ENCODE peak calls at places on chromosomes 13 and 19, in five cellular contexts. H, N, Z, X and K are unnamed samples. For H3K4me1, the result is how much of the 10 kb centered on the place peaks cover.

GRCh38 chr13:112911285-112911701 is 57.7 kb upstream of the MCF2L start:
- DNase-seq in H (no peak), Z (no peak), N (no peak), X (no peak), K (no peak)

GRCh38 chr13:97810152-97810551 is 143.3 kb upstream of the IPO5 start:
- DNase-seq in Z (peak), N (peak), X (peak), H (peak), K (no peak)

GRCh38 chr13:90997951-90998350 is 349.5 kb upstream of the MIR17HG start:
- DNase-seq in Z (no peak), H (no peak), N (no peak), X (no peak), K (no peak)

GRCh38 chr13:25177636-25178035 is 5.5 kb upstream of the AMER2 start:
- DNase-seq in Z (no peak), H (no peak), X (no peak), N (no peak), K (no peak)

GRCh38 chr13:82963466-82963865 is 918.8 kb downstream of the SLITRK1 start:
- DNase-seq in N (peak), Z (peak), X (no peak), H (no peak), K (peak)

GRCh38 chr19:54473071-54473941 is at the start of gene CDC42EP5:
- DNase-seq in H (no peak), N (peak), X (peak), Z (peak), K (peak)

GRCh38 chr19:6234527-6234926 is 45.2 kb downstream of the MLLT1 start:
- DNase-seq in X (peak), Z (no peak), N (peak), H (no peak), K (no peak)

GRCh38 chr13:23612182-23612581 is 42.0 kb downstream of the TNFRSF19 start:
- DNase-seq in Z (no peak), H (no peak), N (no peak), X (no peak), K (no peak)

GRCh38 chr19:50162988-50163387 is at the start of gene IZUMO2:
- DNase-seq in H (no peak), N (no peak), X (no peak), Z (no peak), K (no peak)

GRCh38 chr19:38877781-38878574 is at the start of gene RINL:
- DNase-seq in Z (peak), X (no peak), H (no peak), N (no peak), K (no peak)

GRCh38 chr19:37931941-37932655 is 25.1 kb downstream of the SIPA1L3 start:
- DNase-seq in H (peak), X (peak), N (peak), Z (peak), K (peak)

GRCh38 chr19:11673608-11674041 is 65.1 kb downstream of the ZNF823 start:
- DNase-seq in X (peak), H (peak), N (peak), Z (peak), K (peak)

GRCh38 chr13:41216160-41216559 is 21.8 kb upstream of the KBTBD7 start:
- DNase-seq in H (peak), Z (peak), N (peak), X (peak), K (peak)

GRCh38 chr19:2411709-2412108 is 15.7 kb downstream of the TIMM13 start:
- DNase-seq in N (no peak), X (no peak), Z (no peak), H (no peak), K (no peak)

GRCh38 chr13:108606424-108606823 is 23.0 kb upstream of the MYO16 start:
- DNase-seq in N (no peak), H (no peak), X (no peak), Z (no peak), K (no peak)

GRCh38 chr13:45595968-45596367 is 19.6 kb downstream of the ERICH6B start:
- DNase-seq in X (peak), N (no peak), Z (no peak), H (no peak), K (no peak)

GRCh38 chr13:75830842-75831241 is 194.7 kb downstream of the LMO7 start:
- DNase-seq in H (peak), Z (no peak), X (peak), N (peak), K (peak)

GRCh38 chr13:51208707-51209106 is 13.5 kb upstream of the FAM124A start:
- DNase-seq in X (no peak), N (no peak), Z (no peak), H (no peak), K (no peak)

GRCh38 chr19:44850641-44851109 is 4.6 kb downstream of the NECTIN2 start:
- DNase-seq in X (no peak), N (no peak), H (no peak), Z (peak), K (no peak)

GRCh38 chr13:37229931-37230330 is 124.5 kb upstream of the CSNK1A1L start:
- DNase-seq in H (no peak), X (no peak), Z (no peak), N (no peak), K (no peak)

GRCh38 chr13:33228645-33229445 is 56.7 kb downstream of the STARD13 start:
- DNase-seq in X (peak), N (peak), Z (peak), H (peak), K (peak)

GRCh38 chr19:6161271-6161850 is 25.9 kb downstream of the ACSBG2 start:
- DNase-seq in Z (peak), N (no peak), H (peak), X (peak), K (no peak)

GRCh38 chr19:55070755-55071502 is 4.7 kb upstream of the EPS8L1 start:
- DNase-seq in X (peak), N (peak), Z (no peak), H (peak), K (peak)

GRCh38 chr19:1262687-1263123 is 6.4 kb upstream of the CIRBP start:
- DNase-seq in X (no peak), H (no peak), N (no peak), Z (no peak), K (no peak)

GRCh38 chr13:92355213-92355612 is 871.4 kb upstream of the GPC6 start:
- DNase-seq in Z (no peak), H (peak), N (peak), X (no peak), K (peak)

GRCh38 chr13:35763805-35764170 is 287.3 kb upstream of the MAB21L1 start:
- DNase-seq in X (no peak), Z (no peak), N (no peak), H (no peak), K (no peak)

GRCh38 chr13:32905063-32905863 is 111.0 kb upstream of the KL start:
- DNase-seq in N (peak), H (peak), X (peak), Z (no peak), K (peak)

GRCh38 chr13:30847697-30848307 is 58.3 kb upstream of the MEDAG start:
- DNase-seq in X (peak), N (peak), H (no peak), Z (no peak), K (peak)

GRCh38 chr13:77416666-77417212 is 89.8 kb upstream of the MYCBP2 start:
- DNase-seq in H (no peak), Z (no peak), N (no peak), X (no peak), K (no peak)

GRCh38 chr13:73230714-73231113 is 171.9 kb downstream of the KLF5 start:
- DNase-seq in N (no peak), H (no peak), X (no peak), Z (no peak), K (no peak)

GRCh38 chr13:64234255-64234654 is 2818.6 kb upstream of the PCDH20 start:
- DNase-seq in N (peak), H (peak), X (no peak), Z (peak), K (peak)

GRCh38 chr19:35755550-35756371 is 1.1 kb downstream of the HSPB6 start:
- DNase-seq in Z (no peak), X (peak), H (no peak), N (peak), K (no peak)

GRCh38 chr13:110246530-110246929 is 60.4 kb downstream of the COL4A1 start:
- DNase-seq in N (no peak), H (no peak), Z (no peak), X (no peak), K (no peak)

GRCh38 chr19:873084-874019 is 13.9 kb downstream of the CFD start:
- DNase-seq in Z (no peak), X (peak), N (peak), H (no peak), K (peak)

GRCh38 chr13:28585557-28585956 is 73.4 kb upstream of the POMP start:
- DNase-seq in N (no peak), X (no peak), H (no peak), Z (no peak), K (no peak)

GRCh38 chr13:45833663-45834062 is 17.9 kb downstream of the SIAH3 start:
- DNase-seq in Z (peak), X (peak), H (peak), N (peak), K (peak)

GRCh38 chr19:14003279-14004051 is 2.7 kb downstream of the RFX1 start:
- DNase-seq in Z (peak), X (peak), N (no peak), H (no peak), K (no peak)

GRCh38 chr19:14002571-14003278 is 3.4 kb downstream of the RFX1 start:
- DNase-seq in N (no peak), H (no peak), X (no peak), Z (no peak), K (no peak)

GRCh38 chr19:13998426-13998825 is 7.7 kb downstream of the RFX1 start:
- DNase-seq in Z (no peak), N (no peak), H (peak), X (no peak), K (no peak)

GRCh38 chr19:13999085-13999484 is 7.0 kb downstream of the RFX1 start:
- DNase-seq in N (no peak), X (no peak), Z (no peak), H (no peak), K (no peak)

GRCh38 chr19:14000691-14001365 is 5.3 kb downstream of the RFX1 start:
- DNase-seq in H (no peak), N (no peak), X (no peak), Z (no peak), K (no peak)
- H3K4me1 ChIP-seq in H (under half), N (under half), X (under half), Z (under half), K (under half)

GRCh38 chr19:18650468-18651001 is 13.7 kb downstream of the KLHL26 start:
- DNase-seq in N (peak), H (no peak), Z (peak), X (peak), K (peak)

GRCh38 chr19:18648971-18649310 is 12.1 kb downstream of the KLHL26 start:
- DNase-seq in Z (no peak), N (no peak), X (no peak), H (no peak), K (no peak)

GRCh38 chr19:18651300-18651699 is 14.5 kb downstream of the KLHL26 start:
- DNase-seq in X (no peak), Z (no peak), H (no peak), N (no peak), K (no peak)

GRCh38 chr19:18649371-18650047 is 12.7 kb downstream of the KLHL26 start:
- DNase-seq in N (peak), H (no peak), X (peak), Z (peak), K (peak)

GRCh38 chr19:18650048-18650435 is 13.2 kb downstream of the KLHL26 start:
- DNase-seq in N (peak), X (peak), Z (peak), H (no peak), K (no peak)
- H3K9ac ChIP-seq in N (peak), X (peak), Z (peak), H (no peak), K (peak)

DNA sequence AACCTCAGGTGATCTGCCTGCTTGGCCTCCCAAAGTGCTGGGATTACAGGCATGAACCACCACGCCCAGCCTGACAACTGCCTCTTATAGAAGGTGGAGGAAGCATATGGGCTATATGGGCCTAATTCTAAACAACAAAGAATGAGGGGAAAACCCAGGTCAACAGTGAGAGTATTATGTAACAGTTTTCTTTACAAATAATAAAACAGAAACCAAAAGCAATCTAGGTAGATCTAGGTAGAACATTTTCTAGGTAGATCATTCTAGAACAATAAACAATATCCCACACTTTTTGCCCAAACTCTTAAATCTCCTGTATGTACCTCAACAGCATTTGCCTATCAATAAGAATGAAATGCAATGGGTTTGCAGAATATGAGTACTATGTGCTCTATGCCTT is 267.4 kb downstream of the ABCC4 start:
- DNase-seq in Z (no peak), X (no peak), H (no peak), N (no peak), K (no peak)
- H3K4me1 ChIP-seq in Z (under half), X (under half), H (under half), N (under half), K (under half)

GRCh38 chr19:16295071-16295470 is 29.6 kb upstream of the KLF2 start:
- DNase-seq in X (peak), H (no peak), N (no peak), Z (no peak), K (peak)

GRCh38 chr19:16290692-16291091 is 33.9 kb upstream of the KLF2 start:
- DNase-seq in X (no peak), Z (peak), N (no peak), H (no peak), K (no peak)

GRCh38 chr19:16289594-16289993 is 35.0 kb upstream of the KLF2 start:
- DNase-seq in X (no peak), H (no peak), N (no peak), Z (no peak), K (no peak)

GRCh38 chr19:16296713-16297112 is 27.9 kb upstream of the KLF2 start:
- DNase-seq in X (no peak), Z (no peak), H (peak), N (no peak), K (no peak)

DNA sequence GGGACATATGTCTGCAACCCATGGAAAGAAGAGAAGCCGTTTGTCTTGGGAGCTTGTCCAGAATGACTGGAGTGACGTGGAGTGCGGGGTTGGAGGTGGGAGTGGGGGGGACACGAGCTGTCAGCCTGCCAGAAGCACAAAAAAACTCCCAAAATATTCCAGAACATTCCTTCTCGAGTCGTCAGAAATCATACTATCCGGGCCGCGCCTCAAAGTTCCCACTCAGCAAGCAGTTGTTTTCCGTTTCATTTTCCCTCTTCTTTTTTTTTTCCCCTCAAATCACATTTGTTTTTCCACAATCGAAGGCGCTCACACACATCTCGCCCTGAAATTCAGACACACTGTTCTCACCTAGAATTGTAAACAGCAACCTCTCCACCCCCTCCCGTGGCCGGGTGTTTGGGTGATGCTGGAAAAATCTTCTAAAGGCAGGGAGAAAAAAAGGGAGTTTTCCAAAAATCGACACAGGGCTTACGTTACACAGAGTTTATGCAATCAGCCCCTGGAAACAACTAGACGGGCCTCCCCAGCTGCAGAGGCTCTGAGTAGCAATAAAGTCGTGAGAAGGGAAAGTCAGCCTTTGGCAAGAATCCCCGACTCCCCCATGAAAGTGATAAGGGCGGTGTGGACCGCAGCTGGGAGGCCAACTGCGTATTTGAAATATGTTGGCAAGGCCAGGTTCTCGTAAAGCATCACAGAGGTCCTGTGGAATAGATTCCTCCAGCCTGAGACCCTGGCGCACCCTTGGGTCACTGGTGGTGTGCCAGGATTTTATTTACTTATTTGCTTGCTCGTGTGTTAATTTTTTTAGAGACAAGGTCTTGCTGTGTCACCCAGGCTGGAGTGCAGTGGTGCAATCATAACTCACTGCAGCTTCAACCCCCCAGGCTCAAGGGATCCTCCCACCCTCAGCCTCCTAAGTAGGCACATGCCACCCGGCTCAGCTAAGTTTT is 31.2 kb upstream of the KLF2 start:
- DNase-seq in N (peak), X (peak), Z (peak), H (peak), K (peak)
- H3K9ac ChIP-seq in N (peak), X (peak), Z (peak), H (peak), K (peak)

DNA sequence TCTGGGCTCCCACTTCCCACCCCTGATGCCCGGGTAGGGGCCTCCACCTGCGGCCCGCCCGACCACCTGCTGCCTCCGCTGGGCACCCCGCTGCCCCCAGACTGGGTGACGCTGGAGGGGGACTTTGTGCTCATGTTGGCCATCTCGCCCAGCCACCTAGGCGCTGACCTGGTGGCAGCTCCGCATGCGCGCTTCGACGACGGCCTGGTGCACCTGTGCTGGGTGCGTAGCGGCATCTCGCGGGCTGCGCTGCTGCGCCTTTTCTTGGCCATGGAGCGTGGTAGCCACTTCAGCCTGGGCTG is 7.9 kb downstream of the DBP start:
- DNase-seq in Z (no peak), X (no peak), N (no peak), H (no peak), K (no peak)
- H3K4me1 ChIP-seq in Z (under half), X (under half), N (under half), H (under half), K (under half)